ENCODE peak calls at places on chromosomes 16 and 17, in nine cellular contexts. One of them, this sample, is unnamed.

GRCh38 chr16:57726433-57726947 is 9.1 kb upstream of the KATNB1 start:
- DNase-seq in bronchial epithelial cell: no peak
- DNase-seq in spleen: peak; percentile 16
- DNase-seq in endodermal cell: no peak
- DNase-seq in cardiac muscle cell: no peak
- DNase-seq in lower lobe of right lung: no peak
- DNase-seq in WERI-Rb-1: no peak
- DNase-seq in keratinocyte: no peak
- DNase-seq in transverse colon: no peak
- DNase-seq in this sample: no peak

GRCh38 chr16:86878290-86879160 is 300.2 kb downstream of the FOXL1 start:
- DNase-seq in spleen: no peak
- DNase-seq in endodermal cell: no peak
- DNase-seq in WERI-Rb-1: no peak
- DNase-seq in keratinocyte: no peak
- DNase-seq in transverse colon: no peak
- DNase-seq in cardiac muscle cell: no peak
- DNase-seq in lower lobe of right lung: no peak
- DNase-seq in bronchial epithelial cell: no peak
- DNase-seq in this sample: no peak

GRCh38 chr16:57863434-57864160 is 61.3 kb upstream of the KIFC3 start:
- DNase-seq in bronchial epithelial cell: peak; percentile 59
- DNase-seq in endodermal cell: peak; percentile 88
- DNase-seq in spleen: no peak
- DNase-seq in transverse colon: peak; percentile 59
- DNase-seq in keratinocyte: no peak
- DNase-seq in cardiac muscle cell: peak; percentile 87
- DNase-seq in WERI-Rb-1: peak; percentile 74
- DNase-seq in lower lobe of right lung: peak; percentile 60
- DNase-seq in this sample: no peak

GRCh38 chr17:45320931-45321461 is 4.2 kb upstream of the MAP3K14 start:
- DNase-seq in keratinocyte: no peak
- DNase-seq in cardiac muscle cell: peak; percentile 85
- DNase-seq in transverse colon: no peak
- DNase-seq in bronchial epithelial cell: peak; percentile 83
- DNase-seq in spleen: no peak
- DNase-seq in endodermal cell: no peak
- DNase-seq in WERI-Rb-1: no peak
- DNase-seq in lower lobe of right lung: peak; percentile 17
- DNase-seq in this sample: peak; percentile 97

GRCh38 chr17:965311-965989 is 14.1 kb downstream of the NXN start:
- DNase-seq in bronchial epithelial cell: peak; percentile 55
- DNase-seq in cardiac muscle cell: no peak
- DNase-seq in lower lobe of right lung: no peak
- DNase-seq in keratinocyte: no peak
- DNase-seq in spleen: no peak
- DNase-seq in endodermal cell: peak; percentile 90
- DNase-seq in WERI-Rb-1: peak; percentile 58
- DNase-seq in transverse colon: no peak
- DNase-seq in this sample: no peak

GRCh38 chr16:59212492-59213024 is 478.4 kb upstream of the GOT2 start:
- DNase-seq in WERI-Rb-1: no peak
- DNase-seq in endodermal cell: no peak
- DNase-seq in transverse colon: no peak
- DNase-seq in spleen: no peak
- DNase-seq in keratinocyte: no peak
- DNase-seq in cardiac muscle cell: no peak
- DNase-seq in lower lobe of right lung: no peak
- DNase-seq in bronchial epithelial cell: no peak
- DNase-seq in this sample: no peak

GRCh38 chr17:34892864-34893263 is 68.4 kb downstream of the CCT6B start:
- DNase-seq in cardiac muscle cell: peak; percentile 14
- DNase-seq in WERI-Rb-1: peak; percentile 79
- DNase-seq in bronchial epithelial cell: no peak
- DNase-seq in transverse colon: no peak
- DNase-seq in keratinocyte: no peak
- DNase-seq in lower lobe of right lung: no peak
- DNase-seq in endodermal cell: peak; percentile 91
- DNase-seq in spleen: no peak
- DNase-seq in this sample: no peak

GRCh38 chr16:13110124-13110796 is 208.9 kb downstream of the SHISA9 start:
- DNase-seq in bronchial epithelial cell: peak; percentile 3
- DNase-seq in keratinocyte: peak; percentile 40
- DNase-seq in WERI-Rb-1: no peak
- DNase-seq in spleen: no peak
- DNase-seq in cardiac muscle cell: no peak
- DNase-seq in lower lobe of right lung: no peak
- DNase-seq in transverse colon: no peak
- DNase-seq in endodermal cell: peak; percentile 70
- DNase-seq in this sample: peak; percentile 96

GRCh38 chr16:64370112-64370511 is 751.8 kb downstream of the CDH11 start:
- DNase-seq in lower lobe of right lung: no peak
- DNase-seq in endodermal cell: no peak
- DNase-seq in WERI-Rb-1: no peak
- DNase-seq in cardiac muscle cell: no peak
- DNase-seq in bronchial epithelial cell: no peak
- DNase-seq in spleen: no peak
- DNase-seq in transverse colon: no peak
- DNase-seq in keratinocyte: no peak
- DNase-seq in this sample: no peak

GRCh38 chr16:64380751-64381150 is 741.1 kb downstream of the CDH11 start:
- DNase-seq in keratinocyte: no peak
- DNase-seq in WERI-Rb-1: no peak
- DNase-seq in endodermal cell: no peak
- DNase-seq in lower lobe of right lung: no peak
- DNase-seq in cardiac muscle cell: no peak
- DNase-seq in spleen: no peak
- DNase-seq in bronchial epithelial cell: no peak
- DNase-seq in transverse colon: no peak
- DNase-seq in this sample: no peak

GRCh38 chr16:64375386-64375980 is 746.4 kb downstream of the CDH11 start:
- DNase-seq in transverse colon: no peak
- DNase-seq in endodermal cell: no peak
- DNase-seq in keratinocyte: no peak
- DNase-seq in bronchial epithelial cell: no peak
- DNase-seq in lower lobe of right lung: no peak
- DNase-seq in WERI-Rb-1: no peak
- DNase-seq in cardiac muscle cell: peak; percentile 49
- DNase-seq in spleen: no peak
- DNase-seq in this sample: no peak
- TF ChIP-seq CTCF in transverse colon: no peak
- TF ChIP-seq CTCF in endodermal cell: no peak
- TF ChIP-seq CTCF in keratinocyte: no peak
- TF ChIP-seq CTCF in bronchial epithelial cell: no peak
- TF ChIP-seq CTCF in lower lobe of right lung: no peak
- TF ChIP-seq CTCF in WERI-Rb-1: no peak
- TF ChIP-seq CTCF in cardiac muscle cell: no peak
- TF ChIP-seq CTCF in spleen: no peak
- TF ChIP-seq CTCF in this sample: no peak

GRCh38 chr17:40297511-40297910 is 9.8 kb downstream of the CDC6 start:
- DNase-seq in bronchial epithelial cell: no peak
- DNase-seq in transverse colon: no peak
- DNase-seq in lower lobe of right lung: no peak
- DNase-seq in endodermal cell: no peak
- DNase-seq in cardiac muscle cell: no peak
- DNase-seq in spleen: no peak
- DNase-seq in keratinocyte: no peak
- DNase-seq in WERI-Rb-1: no peak
- DNase-seq in this sample: no peak

GRCh38 chr17:40290629-40291296 is 3.1 kb downstream of the CDC6 start:
- DNase-seq in cardiac muscle cell: peak; percentile 91
- DNase-seq in keratinocyte: peak; percentile 45
- DNase-seq in endodermal cell: peak; percentile 76
- DNase-seq in transverse colon: peak; percentile 47
- DNase-seq in WERI-Rb-1: peak; percentile 70
- DNase-seq in bronchial epithelial cell: peak; percentile 94
- DNase-seq in spleen: no peak
- DNase-seq in lower lobe of right lung: no peak
- DNase-seq in this sample: peak; percentile 64

GRCh38 chr17:40291311-40291710 is 3.6 kb downstream of the CDC6 start:
- DNase-seq in endodermal cell: no peak
- DNase-seq in bronchial epithelial cell: no peak
- DNase-seq in lower lobe of right lung: no peak
- DNase-seq in cardiac muscle cell: no peak
- DNase-seq in spleen: no peak
- DNase-seq in keratinocyte: no peak
- DNase-seq in WERI-Rb-1: no peak
- DNase-seq in transverse colon: no peak
- DNase-seq in this sample: no peak

GRCh38 chr17:40295471-40296457 is 8.1 kb downstream of the CDC6 start:
- DNase-seq in lower lobe of right lung: no peak
- DNase-seq in bronchial epithelial cell: no peak
- DNase-seq in transverse colon: no peak
- DNase-seq in keratinocyte: no peak
- DNase-seq in cardiac muscle cell: no peak
- DNase-seq in endodermal cell: peak; percentile 84
- DNase-seq in spleen: no peak
- DNase-seq in WERI-Rb-1: no peak
- DNase-seq in this sample: no peak

GRCh38 chr17:40293363-40293762 is 5.7 kb downstream of the CDC6 start:
- DNase-seq in spleen: no peak
- DNase-seq in keratinocyte: no peak
- DNase-seq in lower lobe of right lung: no peak
- DNase-seq in WERI-Rb-1: no peak
- DNase-seq in bronchial epithelial cell: no peak
- DNase-seq in transverse colon: no peak
- DNase-seq in endodermal cell: no peak
- DNase-seq in cardiac muscle cell: peak; percentile 42
- DNase-seq in this sample: no peak
- H3K36me3 ChIP-seq in spleen: no peaks in the 10 kb centered on the region
- H3K36me3 ChIP-seq in keratinocyte: peaks cover 28% of the 10 kb centered on the region
- H3K36me3 ChIP-seq in lower lobe of right lung: no peaks in the 10 kb centered on the region
- H3K36me3 ChIP-seq in WERI-Rb-1: peaks cover 97% of the 10 kb centered on the region
- H3K36me3 ChIP-seq in bronchial epithelial cell: peaks cover 3% of the 10 kb centered on the region
- H3K36me3 ChIP-seq in transverse colon: no peaks in the 10 kb centered on the region
- H3K36me3 ChIP-seq in endodermal cell: peaks cover 81% of the 10 kb centered on the region
- H3K36me3 ChIP-seq in cardiac muscle cell: peaks cover 16% of the 10 kb centered on the region
- H3K36me3 ChIP-seq in this sample: peaks cover 2% of the 10 kb centered on the region

DNA sequence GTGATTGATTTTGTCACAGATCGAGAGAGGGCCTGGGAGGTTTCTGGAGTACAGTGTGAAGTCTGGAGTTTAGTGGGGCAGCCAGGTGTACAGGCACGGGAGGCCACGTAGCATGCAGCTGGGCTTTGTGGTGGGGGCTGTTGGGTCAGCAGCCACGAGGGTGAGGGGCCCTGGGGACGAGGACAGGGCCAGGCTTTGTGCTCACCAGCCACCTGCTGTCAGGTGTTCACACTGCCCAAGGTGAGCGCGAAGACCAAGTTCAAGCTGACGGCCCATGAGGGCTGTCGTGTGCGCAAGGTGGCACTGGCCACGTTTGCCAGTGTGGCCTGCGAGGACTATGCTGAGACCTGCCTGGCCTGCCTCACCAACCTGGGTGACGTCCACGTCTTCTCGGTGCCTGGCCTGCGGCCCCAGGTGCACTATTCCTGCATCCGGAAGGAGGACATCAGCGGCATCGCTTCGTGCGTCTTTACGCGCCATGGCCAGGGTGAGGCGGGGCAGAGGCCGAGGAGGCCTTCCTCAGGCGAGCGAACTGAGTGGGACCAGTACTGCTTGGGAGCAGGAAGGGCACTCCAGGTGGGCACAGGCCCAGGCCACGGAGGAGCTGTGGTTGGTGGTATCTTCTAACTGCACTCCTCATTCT is 15.9 kb downstream of the LLGL1 start:
- DNase-seq in spleen: no peak
- DNase-seq in transverse colon: no peak
- DNase-seq in lower lobe of right lung: no peak
- DNase-seq in cardiac muscle cell: no peak
- DNase-seq in bronchial epithelial cell: no peak
- DNase-seq in keratinocyte: no peak
- DNase-seq in endodermal cell: peak; percentile 80
- DNase-seq in WERI-Rb-1: no peak
- DNase-seq in this sample: no peak
- H3K4me3 ChIP-seq in spleen: no peak overlapping the region
- H3K4me3 ChIP-seq in transverse colon: no peak overlapping the region
- H3K4me3 ChIP-seq in lower lobe of right lung: no peak overlapping the region
- H3K4me3 ChIP-seq in cardiac muscle cell: no peak overlapping the region
- H3K4me3 ChIP-seq in bronchial epithelial cell: no peak overlapping the region
- H3K4me3 ChIP-seq in keratinocyte: no peak overlapping the region
- H3K4me3 ChIP-seq in endodermal cell: no peak overlapping the region
- H3K4me3 ChIP-seq in WERI-Rb-1: no peak overlapping the region
- H3K4me3 ChIP-seq in this sample: no peak overlapping the region

GRCh38 chr16:181668-182021 is 1.4 kb downstream of the HBQ1 start:
- DNase-seq in endodermal cell: no peak
- DNase-seq in keratinocyte: no peak
- DNase-seq in lower lobe of right lung: no peak
- DNase-seq in cardiac muscle cell: peak; percentile 24
- DNase-seq in spleen: no peak
- DNase-seq in transverse colon: no peak
- DNase-seq in bronchial epithelial cell: no peak
- DNase-seq in WERI-Rb-1: no peak
- DNase-seq in this sample: no peak

GRCh38 chr16:180921-181667 is 835 bp downstream of the HBQ1 start:
- DNase-seq in spleen: peak; percentile 95
- DNase-seq in endodermal cell: peak; percentile 96
- DNase-seq in transverse colon: peak; percentile 82
- DNase-seq in keratinocyte: no peak
- DNase-seq in lower lobe of right lung: peak; percentile 88
- DNase-seq in WERI-Rb-1: peak; percentile 87
- DNase-seq in cardiac muscle cell: peak; percentile 66
- DNase-seq in bronchial epithelial cell: peak; percentile 24
- DNase-seq in this sample: no peak

GRCh38 chr16:177981-178676 is 1.6 kb downstream of the HBA1 start:
- DNase-seq in cardiac muscle cell: no peak
- DNase-seq in WERI-Rb-1: no peak
- DNase-seq in keratinocyte: no peak
- DNase-seq in endodermal cell: no peak
- DNase-seq in transverse colon: no peak
- DNase-seq in bronchial epithelial cell: no peak
- DNase-seq in spleen: no peak
- DNase-seq in lower lobe of right lung: no peak
- DNase-seq in this sample: no peak

GRCh38 chr16:179431-179830 is 828 bp upstream of the HBQ1 start:
- DNase-seq in spleen: no peak
- DNase-seq in lower lobe of right lung: no peak
- DNase-seq in WERI-Rb-1: no peak
- DNase-seq in cardiac muscle cell: no peak
- DNase-seq in endodermal cell: no peak
- DNase-seq in keratinocyte: no peak
- DNase-seq in bronchial epithelial cell: no peak
- DNase-seq in transverse colon: no peak
- DNase-seq in this sample: no peak

DNA sequence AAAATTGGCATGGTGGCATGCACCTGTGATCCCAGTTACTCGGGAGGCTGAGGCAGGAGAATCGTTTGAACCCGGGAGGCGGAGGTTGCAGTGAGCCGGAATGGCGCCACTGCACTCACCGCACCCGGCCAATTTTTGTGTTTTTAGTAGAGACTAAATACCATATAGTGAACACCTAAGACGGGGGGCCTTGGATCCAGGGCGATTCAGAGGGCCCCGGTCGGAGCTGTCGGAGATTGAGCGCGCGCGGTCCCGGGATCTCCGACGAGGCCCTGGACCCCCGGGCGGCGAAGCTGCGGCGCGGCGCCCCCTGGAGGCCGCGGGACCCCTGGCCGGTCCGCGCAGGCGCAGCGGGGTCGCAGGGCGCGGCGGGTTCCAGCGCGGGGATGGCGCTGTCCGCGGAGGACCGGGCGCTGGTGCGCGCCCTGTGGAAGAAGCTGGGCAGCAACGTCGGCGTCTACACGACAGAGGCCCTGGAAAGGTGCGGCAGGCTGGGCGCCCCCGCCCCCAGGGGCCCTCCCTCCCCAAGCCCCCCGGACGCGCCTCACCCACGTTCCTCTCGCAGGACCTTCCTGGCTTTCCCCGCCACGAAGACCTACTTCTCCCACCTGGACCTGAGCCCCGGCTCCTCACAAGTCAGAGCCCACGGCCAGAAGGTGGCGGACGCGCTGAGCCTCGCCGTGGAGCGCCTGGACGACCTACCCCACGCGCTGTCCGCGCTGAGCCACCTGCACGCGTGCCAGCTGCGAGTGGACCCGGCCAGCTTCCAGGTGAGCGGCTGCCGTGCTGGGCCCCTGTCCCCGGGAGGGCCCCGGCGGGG is at the start of gene HBQ1:
- DNase-seq in spleen: no peak
- DNase-seq in endodermal cell: peak; percentile 85
- DNase-seq in keratinocyte: no peak
- DNase-seq in transverse colon: no peak
- DNase-seq in cardiac muscle cell: peak; percentile 45
- DNase-seq in bronchial epithelial cell: no peak
- DNase-seq in WERI-Rb-1: peak; percentile 61
- DNase-seq in lower lobe of right lung: no peak
- DNase-seq in this sample: no peak
- TF ChIP-seq CTCF in spleen: no peak
- TF ChIP-seq CTCF in endodermal cell: peak; percentile 79
- TF ChIP-seq CTCF in keratinocyte: no peak
- TF ChIP-seq CTCF in transverse colon: no peak
- TF ChIP-seq CTCF in cardiac muscle cell: peak; percentile 45
- TF ChIP-seq CTCF in bronchial epithelial cell: peak; percentile 26
- TF ChIP-seq CTCF in WERI-Rb-1: peak; percentile 75
- TF ChIP-seq CTCF in lower lobe of right lung: peak; percentile 36
- TF ChIP-seq CTCF in this sample: peak; percentile 7